ENCODE peak calls at places on chromosomes 12 and 14, in five cellular contexts. T is WTC11; C is HTR-8/SVneo; Y is Jurkat, Clone E6-1; N is brain microvascular endothelial cell. O is an unnamed sample.

GRCh38 chr14:31388687-31389413 is 31.5 kb downstream of the HEATR5A start:
- DNase-seq in T (no peak), C (no peak), Y (no peak), N (peak), O (no peak)

GRCh38 chr12:89320735-89321134 is 31.6 kb downstream of the DUSP6 start:
- DNase-seq in T (no peak), C (no peak), Y (no peak), N (no peak), O (no peak)

GRCh38 chr14:106586098-106586704 is 1059.8 kb downstream of the TMEM121 start:
- DNase-seq in T (no peak), C (no peak), Y (peak), N (no peak), O (peak)

GRCh38 chr12:51472984-51473383 is 48.4 kb downstream of the SLC4A8 start:
- DNase-seq in T (no peak), C (no peak), Y (no peak), N (no peak), O (no peak)

GRCh38 chr14:50943261-50943942 is 881 bp downstream of the PYGL start:
- DNase-seq in T (peak), C (peak), Y (no peak), N (no peak), O (no peak)

GRCh38 chr14:42143114-42143513 is 536.4 kb downstream of the LRFN5 start:
- DNase-seq in T (no peak), C (no peak), Y (no peak), N (no peak), O (no peak)

GRCh38 chr14:67837011-67837624 is 17.5 kb downstream of the RAD51B start:
- DNase-seq in T (no peak), C (peak), Y (peak), N (peak), O (peak)

GRCh38 chr12:26576266-26576665 is 256.7 kb downstream of the ITPR2 start:
- DNase-seq in T (no peak), C (no peak), Y (no peak), N (no peak), O (no peak)

GRCh38 chr12:124099661-124100060 is 126.6 kb downstream of the ZNF664 start:
- DNase-seq in T (no peak), C (no peak), Y (no peak), N (no peak), O (no peak)

GRCh38 chr12:115680967-115681366 is 596.5 kb downstream of the MED13L start:
- DNase-seq in T (no peak), C (no peak), Y (no peak), N (no peak), O (no peak)

GRCh38 chr14:103803661-103804060 is 43.7 kb downstream of the PPP1R13B start:
- DNase-seq in T (no peak), C (no peak), Y (no peak), N (peak), O (no peak)

GRCh38 chr12:125936502-125936901 is 871.3 kb downstream of the AACS start:
- DNase-seq in T (no peak), C (no peak), Y (no peak), N (no peak), O (no peak)

GRCh38 chr14:100880271-100881101 is 23.0 kb downstream of the RTL1 start:
- DNase-seq in T (no peak), C (no peak), Y (no peak), N (no peak), O (no peak)

GRCh38 chr12:45191239-45191638 is 24.7 kb upstream of the ANO6 start:
- DNase-seq in T (no peak), C (no peak), Y (no peak), N (peak), O (peak)

GRCh38 chr12:123445388-123446344 is 9.2 kb upstream of the RILPL2 start:
- DNase-seq in T (no peak), C (peak), Y (no peak), N (peak), O (no peak)

GRCh38 chr12:131536337-131536736 is 174.6 kb upstream of the SFSWAP start:
- DNase-seq in T (no peak), C (no peak), Y (no peak), N (no peak), O (no peak)

GRCh38 chr12:63150255-63151060 is 543 bp downstream of the AVPR1A start:
- DNase-seq in T (peak), C (no peak), Y (peak), N (no peak), O (peak)

GRCh38 chr14:69049675-69050074 is 70.6 kb upstream of the ACTN1 start:
- DNase-seq in T (no peak), C (peak), Y (no peak), N (peak), O (no peak)

GRCh38 chr12:5166976-5167375 is 123.3 kb downstream of the KCNA5 start:
- DNase-seq in T (no peak), C (no peak), Y (no peak), N (peak), O (no peak)

GRCh38 chr14:100747021-100747586 is 20.4 kb downstream of the DLK1 start:
- DNase-seq in T (no peak), C (no peak), Y (no peak), N (peak), O (no peak)

GRCh38 chr12:121784460-121784859 is 9.0 kb downstream of the RHOF start:
- DNase-seq in T (no peak), C (peak), Y (no peak), N (peak), O (no peak)

GRCh38 chr14:32661216-32661615 is 277.5 kb upstream of the NPAS3 start:
- DNase-seq in T (no peak), C (no peak), Y (no peak), N (no peak), O (no peak)

GRCh38 chr12:113109872-113110623 is 25.5 kb downstream of the RASAL1 start:
- DNase-seq in T (no peak), C (no peak), Y (no peak), N (no peak), O (no peak)

GRCh38 chr14:51616724-51617409 is 34.8 kb upstream of the FRMD6 start:
- DNase-seq in T (no peak), C (peak), Y (no peak), N (peak), O (no peak)

GRCh38 chr14:32087173-32087861 is 10.2 kb downstream of the ARHGAP5 start:
- DNase-seq in T (no peak), C (peak), Y (no peak), N (peak), O (peak)

GRCh38 chr12:29039013-29039412 is 110.1 kb upstream of the FAR2 start:
- DNase-seq in T (no peak), C (no peak), Y (no peak), N (peak), O (peak)

GRCh38 chr14:20631023-20631820 is 10.3 kb downstream of the OR6S1 start:
- DNase-seq in T (no peak), C (no peak), Y (no peak), N (peak), O (peak)